ENCODE peak calls at places on chromosomes 4 and X, in ten cellular contexts. X, M, G, N, R, F, U, K, H and W are unnamed samples.

GRCh38 chr4:109816082-109816442 is 500 bp downstream of the GAR1 start:
- DNase-seq in K (peak; percentile 41), N (no peak), G (no peak), M (no peak), X (peak; percentile 50), R (no peak), U (no peak), H (peak; percentile 50), F (no peak), W (no peak)

GRCh38 chr4:81442479-81443085 is 29.1 kb downstream of the RASGEF1B start:
- DNase-seq in G (no peak), R (no peak), F (no peak), H (no peak), N (no peak), M (no peak), U (no peak), K (no peak), X (no peak), W (no peak)

GRCh38 chrX:32673193-32673592 is 538.2 kb downstream of the DMD start:
- DNase-seq in G (no peak), F (no peak), M (no peak), N (no peak), R (no peak), U (no peak), K (no peak), X (no peak), H (no peak), W (no peak)

GRCh38 chr4:8099981-8100464 is 58.6 kb downstream of the ABLIM2 start:
- DNase-seq in R (peak; percentile 55), F (peak; percentile 28), X (no peak), N (peak; percentile 88), M (no peak), G (peak; percentile 34), K (peak; percentile 48), U (peak; percentile 32), H (no peak), W (peak; percentile 31)

GRCh38 chr4:110003401-110004187 is 90.9 kb downstream of the EGF start:
- DNase-seq in U (no peak), F (no peak), H (no peak), X (no peak), K (no peak), M (no peak), R (no peak), G (no peak), N (no peak), W (no peak)

GRCh38 chr4:74446896-74447295 is 2.0 kb downstream of the AREG start:
- DNase-seq in U (no peak), R (no peak), N (no peak), F (no peak), X (no peak), G (no peak), K (no peak), M (no peak), H (no peak), W (no peak)

GRCh38 chr4:73193155-73193554 is 65.4 kb downstream of the ANKRD17 start:
- DNase-seq in R (no peak), U (no peak), X (no peak), F (no peak), H (no peak), N (no peak), K (no peak), G (no peak), M (no peak), W (no peak)

GRCh38 chrX:12978205-12979010 is 3.5 kb downstream of the TMSB4X start:
- DNase-seq in F (peak; percentile 78), G (peak; percentile 18), M (no peak), X (peak; percentile 84), R (peak; percentile 24), U (no peak), K (peak; percentile 45), N (peak; percentile 52), H (peak; percentile 77), W (peak; percentile 37)

GRCh38 chrX:51976503-51976902 is 83.1 kb downstream of the MAGED1 start:
- DNase-seq in K (no peak), R (no peak), H (no peak), M (no peak), F (no peak), X (no peak), U (no peak), N (no peak), G (no peak), W (no peak)

GRCh38 chr4:22911285-22911684 is 218.5 kb downstream of the GBA3 start:
- DNase-seq in R (no peak), H (no peak), M (no peak), G (no peak), N (no peak), K (no peak), X (no peak), F (no peak), U (no peak), W (no peak)

GRCh38 chrX:154607370-154607769 is 11.7 kb downstream of the CTAG1B start:
- DNase-seq in N (no peak), R (no peak), F (no peak), K (no peak), X (no peak), M (no peak), U (no peak), G (no peak), H (no peak), W (no peak)

GRCh38 chr4:6986067-6986780 is 56.9 kb upstream of the TADA2B start:
- DNase-seq in F (peak; percentile 79), K (no peak), R (peak; percentile 66), U (peak; percentile 73), X (no peak), N (peak; percentile 53), M (peak; percentile 77), G (peak; percentile 70), H (no peak), W (peak; percentile 71)

GRCh38 chrX:154383359-154384283 is 4.5 kb downstream of the EMD start:
- DNase-seq in R (no peak), M (no peak), H (no peak), K (peak; percentile 63), X (no peak), F (no peak), N (no peak), G (no peak), U (no peak), W (no peak)

GRCh38 chr4:105170703-105171102 is 24.0 kb downstream of the TET2 start:
- DNase-seq in N (no peak), K (no peak), X (no peak), M (no peak), U (no peak), H (no peak), R (no peak), F (no peak), G (no peak), W (no peak)

GRCh38 chrX:86023806-86024205 is 23.6 kb downstream of the CHM start:
- DNase-seq in M (no peak), N (no peak), H (no peak), R (no peak), U (no peak), G (no peak), X (no peak), F (no peak), K (no peak), W (no peak)
- H3K4me3 ChIP-seq in M (no peak overlapping the region), N (no peak overlapping the region), H (no peak overlapping the region), R (no peak overlapping the region), U (no peak overlapping the region), G (no peak overlapping the region), X (no peak overlapping the region), F (no peak overlapping the region), K (no peak overlapping the region), W (no peak overlapping the region)

GRCh38 chrX:96689951-96690350 is 5.3 kb downstream of the DIAPH2 start:
- DNase-seq in K (no peak), H (no peak), X (no peak), F (no peak), R (no peak), M (no peak), G (no peak), N (no peak), U (no peak), W (no peak)
- H3K4me1 ChIP-seq in K (no peaks in the 10 kb centered on the region), H (no peaks in the 10 kb centered on the region), X (peaks cover 10% of the 10 kb centered on the region), F (no peaks in the 10 kb centered on the region), R (peaks cover 13% of the 10 kb centered on the region), M (no peaks in the 10 kb centered on the region), G (no peaks in the 10 kb centered on the region), N (no peaks in the 10 kb centered on the region), U (peaks cover 3% of the 10 kb centered on the region), W (no peaks in the 10 kb centered on the region)

DNA sequence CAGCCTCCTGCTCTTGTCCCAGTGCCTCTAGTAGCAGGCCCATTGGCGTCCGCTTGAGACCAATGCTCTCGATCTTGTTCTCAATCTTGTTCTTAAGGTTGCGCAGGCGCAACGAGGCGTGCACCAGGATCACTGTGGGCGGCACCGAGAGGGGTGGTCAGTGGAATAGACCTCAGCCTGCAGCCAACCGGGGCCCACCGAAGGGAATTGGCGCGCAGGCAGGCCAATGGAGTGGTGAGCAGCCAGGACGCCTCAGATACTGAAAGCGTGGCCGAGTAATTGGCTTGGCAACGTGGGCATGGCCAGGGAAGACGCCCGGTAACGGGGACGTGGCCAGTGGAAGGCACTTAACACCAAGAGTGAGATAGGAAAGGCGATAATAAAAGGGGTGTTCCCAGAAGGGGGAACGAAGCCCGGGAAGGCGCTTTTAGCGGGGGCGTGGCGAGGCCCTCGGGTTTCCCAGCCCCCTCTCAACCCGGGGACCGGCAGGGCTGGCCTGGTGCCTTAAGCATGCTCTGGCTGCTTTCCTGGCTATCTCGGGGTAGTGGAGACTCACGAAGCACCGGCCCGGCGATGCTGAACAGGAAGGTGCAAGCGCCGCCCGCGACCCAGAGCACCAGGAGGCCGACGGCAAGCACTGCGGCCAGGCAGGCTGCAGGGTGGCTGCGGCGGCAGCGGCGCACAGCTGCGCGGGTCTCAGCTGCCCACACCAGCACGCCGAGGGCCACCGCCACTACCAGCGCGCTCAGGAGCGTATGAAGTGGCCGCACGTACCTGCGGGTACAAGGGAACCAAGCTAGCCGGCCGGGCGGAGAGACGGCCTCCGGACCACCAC is 1.7 kb downstream of the PRAF2 start:
- DNase-seq in M (peak; percentile 83), H (no peak), U (peak; percentile 82), F (peak; percentile 93), G (peak; percentile 72), N (peak; percentile 84), X (no peak), R (peak; percentile 68), K (peak; percentile 87), W (peak; percentile 77)
- H3K4me3 ChIP-seq in M (peak overlapping the region; percentile 55), H (no peak overlapping the region), U (peak overlapping the region; percentile 61), F (peak overlapping the region; percentile 47), G (peak overlapping the region; percentile 68), N (no peak overlapping the region), X (no peak overlapping the region), R (peak overlapping the region; percentile 63), K (peak overlapping the region; percentile 49), W (peak overlapping the region; percentile 23)

DNA sequence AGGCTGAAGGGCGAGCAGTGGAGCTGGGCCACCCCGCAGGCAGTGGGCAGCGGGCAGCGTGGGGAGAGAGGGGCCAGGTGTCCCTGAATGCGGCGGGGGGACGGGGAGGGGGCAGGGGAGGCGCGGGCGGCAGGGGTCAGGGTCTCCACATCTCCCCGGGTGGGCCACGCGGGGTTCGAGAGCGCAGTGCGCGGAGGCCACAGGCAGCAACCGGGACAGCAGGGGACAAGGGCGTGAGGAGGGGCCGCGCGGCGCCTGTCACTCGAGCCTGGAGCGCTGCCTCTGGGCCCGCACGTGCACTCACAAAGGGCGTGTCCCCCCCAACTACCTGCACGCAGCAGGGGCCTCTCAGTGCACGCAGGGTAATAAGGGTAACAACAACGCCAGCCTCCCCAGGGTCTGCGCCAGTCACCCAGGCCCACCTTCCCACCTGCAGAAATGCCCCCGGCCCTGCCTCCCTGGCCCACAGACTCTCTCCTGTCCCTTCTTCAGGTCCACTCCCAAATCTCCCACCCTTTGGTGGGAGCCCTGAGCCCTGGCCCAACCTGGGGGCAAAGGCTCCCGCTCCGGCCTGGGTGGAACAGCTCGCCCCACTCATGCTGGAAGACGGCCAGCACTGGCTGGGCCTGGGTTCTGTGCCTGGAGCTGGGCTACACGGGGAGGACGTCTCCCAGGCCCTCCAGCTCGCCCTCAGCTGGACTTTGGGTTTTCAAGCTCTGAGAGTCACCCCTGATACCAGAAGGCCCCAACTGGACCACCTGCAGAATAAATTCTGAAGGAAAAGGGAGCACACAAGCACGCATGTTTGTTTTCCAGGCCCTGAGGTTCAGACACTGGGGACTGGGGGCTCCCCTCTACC is 53.2 kb downstream of the ZFYVE28 start:
- DNase-seq in M (no peak), X (peak; percentile 15), N (no peak), H (no peak), R (no peak), F (no peak), U (no peak), K (peak; percentile 64), G (no peak), W (peak; percentile 45)
- H3K4me1 ChIP-seq in M (no peaks in the 10 kb centered on the region), X (peaks cover 19% of the 10 kb centered on the region), N (peaks cover 25% of the 10 kb centered on the region), H (peaks cover 12% of the 10 kb centered on the region), R (peaks cover 33% of the 10 kb centered on the region), F (no peaks in the 10 kb centered on the region), U (peaks cover 10% of the 10 kb centered on the region), K (peaks cover 22% of the 10 kb centered on the region), G (peaks cover 13% of the 10 kb centered on the region), W (peaks cover 62% of the 10 kb centered on the region)